ENCODE peak calls at places on chromosomes 1 and 21, in nine cellular contexts. G is A549, Y is adrenal gland, K is testis, A is heart left ventricle, S is sigmoid colon, I is IMR-90, U is prostate gland, F is right lobe of liver. P is an unnamed sample.
A peak's percentile ranks its signal among the peaks of the same experiment; 100 is the strongest.

GRCh38 chr1:114344656-114345055 is 166.3 kb downstream of the TRIM33 start:
- DNase-seq in G (no peak), S (no peak), K (no peak), F (no peak), I (peak; percentile 89), U (no peak), Y (no peak), A (no peak), P (peak; percentile 52)

GRCh38 chr21:42115136-42115683 is 44.1 kb downstream of the UMODL1 start:
- DNase-seq in U (no peak), G (no peak), Y (no peak), K (no peak), S (no peak), A (no peak), I (no peak), F (no peak), P (no peak)

GRCh38 chr1:910881-911721 is 12.6 kb upstream of the SAMD11 start:
- DNase-seq in F (peak; percentile 14), K (no peak), A (peak; percentile 11), S (peak; percentile 59), G (peak; percentile 55), U (no peak), I (peak; percentile 31), Y (peak; percentile 88), P (no peak)

GRCh38 chr1:177959793-177960515 is 9.9 kb downstream of the SEC16B start:
- DNase-seq in U (no peak), A (no peak), G (peak; percentile 29), S (no peak), Y (no peak), I (peak; percentile 68), K (no peak), F (no peak), P (no peak)

GRCh38 chr1:154742586-154742985 is 127.5 kb downstream of the KCNN3 start:
- DNase-seq in K (peak; percentile 48), A (no peak), G (no peak), S (no peak), F (no peak), Y (peak; percentile 31), I (no peak), U (no peak), P (no peak)

GRCh38 chr1:43805340-43805739 is 98.0 kb downstream of the ST3GAL3 start:
- DNase-seq in Y (no peak), S (no peak), F (no peak), K (no peak), G (no peak), A (no peak), U (no peak), I (no peak), P (no peak)

GRCh38 chr1:202131956-202132821 is 9.5 kb downstream of the GPR37L1 start:
- DNase-seq in F (no peak), U (peak; percentile 72), Y (peak; percentile 91), S (peak; percentile 92), A (peak; percentile 79), I (no peak), K (peak; percentile 91), G (no peak), P (no peak)

GRCh38 chr1:26578167-26578566 is 48.6 kb downstream of the RPS6KA1 start:
- DNase-seq in K (no peak), S (peak; percentile 24), Y (no peak), I (no peak), U (no peak), A (no peak), F (no peak), G (no peak), P (no peak)

GRCh38 chr1:160428655-160429054 is 28.3 kb downstream of the VANGL2 start:
- DNase-seq in F (peak; percentile 50), K (peak; percentile 75), U (no peak), S (no peak), Y (peak; percentile 40), G (peak; percentile 64), A (peak; percentile 57), I (peak; percentile 47), P (no peak)

GRCh38 chr1:19400189-19400588 is 85.2 kb downstream of the CAPZB start:
- DNase-seq in F (no peak), G (no peak), S (peak; percentile 60), A (no peak), Y (no peak), K (no peak), U (no peak), I (no peak), P (no peak)

GRCh38 chr21:42101246-42101645 is 30.1 kb downstream of the UMODL1 start:
- DNase-seq in U (no peak), Y (no peak), I (no peak), S (no peak), G (no peak), K (no peak), A (no peak), F (no peak), P (no peak)

GRCh38 chr1:203456577-203456976 is 19.0 kb upstream of the PRELP start:
- DNase-seq in A (no peak), U (no peak), G (no peak), I (no peak), S (no peak), F (no peak), Y (no peak), K (no peak), P (no peak)

GRCh38 chr1:16085521-16085920 is 12.1 kb upstream of the FAM131C start:
- DNase-seq in I (no peak), K (no peak), U (no peak), A (no peak), S (no peak), G (no peak), Y (no peak), F (no peak), P (no peak)

GRCh38 chr1:16083486-16083885 is 10.0 kb upstream of the FAM131C start:
- DNase-seq in I (no peak), K (no peak), G (no peak), A (no peak), Y (no peak), U (no peak), S (peak; percentile 35), F (no peak), P (no peak)

GRCh38 chr1:16081636-16082035 is 8.2 kb upstream of the FAM131C start:
- DNase-seq in F (no peak), A (no peak), U (no peak), S (no peak), I (no peak), G (no peak), Y (no peak), K (no peak), P (no peak)

GRCh38 chr1:16080422-16081150 is 7.1 kb upstream of the FAM131C start:
- DNase-seq in K (peak; percentile 60), S (no peak), U (no peak), G (no peak), F (no peak), Y (peak; percentile 68), I (no peak), A (no peak), P (no peak)

GRCh38 chr1:16082283-16083038 is 9.0 kb upstream of the FAM131C start:
- DNase-seq in I (peak; percentile 55), F (peak; percentile 73), Y (peak; percentile 74), S (no peak), K (peak; percentile 78), A (peak; percentile 64), U (peak; percentile 52), G (peak; percentile 65), P (no peak)
- TF ChIP-seq CTCF in I (peak; percentile 85), F (peak; percentile 89), Y (peak; percentile 81), S (peak; percentile 42), K (peak; percentile 76), A (peak; percentile 88), U (peak; percentile 81), G (peak; percentile 75), P (peak; percentile 88)

GRCh38 chr1:227844320-227845114 is 29.0 kb downstream of the PRSS38 start:
- DNase-seq in I (no peak), S (no peak), G (no peak), A (no peak), U (no peak), K (no peak), F (no peak), Y (no peak), P (no peak)
- H3K9me3 ChIP-seq in I (peaks cover 3% of the 10 kb centered on the region), S (peaks cover 5% of the 10 kb centered on the region), G (peaks cover 9% of the 10 kb centered on the region), A (peaks cover 8% of the 10 kb centered on the region), U (no peaks in the 10 kb centered on the region), K (no peaks in the 10 kb centered on the region), F (no peaks in the 10 kb centered on the region), Y (no peaks in the 10 kb centered on the region), P (no peaks in the 10 kb centered on the region)

GRCh38 chr1:153661111-153661708 is 2.7 kb downstream of the SNAPIN start:
- DNase-seq in K (no peak), F (no peak), A (no peak), U (no peak), Y (no peak), G (no peak), S (no peak), I (no peak), P (no peak)
- TF ChIP-seq POLR2A in K (no peak), F (no peak), A (no peak), U (no peak), Y (no peak), G (no peak), S (no peak), I (no peak), P (no peak)

GRCh38 chr1:234611153-234611798 is 1.3 kb upstream of the IRF2BP2 start:
- DNase-seq in U (peak; percentile 73), F (no peak), I (peak; percentile 83), Y (no peak), G (peak; percentile 71), S (no peak), K (no peak), A (no peak), P (no peak)
- TF ChIP-seq CTCF in U (no peak), F (no peak), I (no peak), Y (no peak), G (no peak), S (no peak), K (no peak), A (no peak), P (no peak)